ENCODE peak calls at places on chromosomes 7 and 10, in nine cellular contexts. One of them, this sample, is unnamed. For H3K4me1, the result is how much of the 10 kb centered on the place peaks cover.

GRCh38 chr7:31814187-31814586 is 127.2 kb downstream of the PPP1R17 start:
- DNase-seq in heart right ventricle: no peak
- DNase-seq in thoracic aorta: no peak
- DNase-seq in GM23338: peak
- DNase-seq in upper lobe of right lung: no peak
- DNase-seq in esophagus squamous epithelium: no peak
- DNase-seq in ascending aorta: no peak
- DNase-seq in fibroblast of lung: peak
- DNase-seq in A549: peak
- DNase-seq in this sample: no peak

GRCh38 chr7:130145424-130146106 is 59.6 kb downstream of the TMEM209 start:
- DNase-seq in heart right ventricle: no peak
- DNase-seq in thoracic aorta: no peak
- DNase-seq in GM23338: no peak
- DNase-seq in upper lobe of right lung: no peak
- DNase-seq in esophagus squamous epithelium: no peak
- DNase-seq in ascending aorta: no peak
- DNase-seq in fibroblast of lung: no peak
- DNase-seq in A549: no peak
- DNase-seq in this sample: no peak

GRCh38 chr7:12895296-12895695 is 207.9 kb downstream of the ARL4A start:
- DNase-seq in heart right ventricle: no peak
- DNase-seq in thoracic aorta: no peak
- DNase-seq in GM23338: no peak
- DNase-seq in upper lobe of right lung: no peak
- DNase-seq in esophagus squamous epithelium: no peak
- DNase-seq in ascending aorta: no peak
- DNase-seq in fibroblast of lung: no peak
- DNase-seq in A549: no peak
- DNase-seq in this sample: no peak

GRCh38 chr7:149853157-149853556 is 15.0 kb downstream of the ZNF862 start:
- DNase-seq in heart right ventricle: no peak
- DNase-seq in thoracic aorta: no peak
- DNase-seq in GM23338: no peak
- DNase-seq in upper lobe of right lung: peak
- DNase-seq in esophagus squamous epithelium: no peak
- DNase-seq in ascending aorta: no peak
- DNase-seq in fibroblast of lung: no peak
- DNase-seq in A549: no peak
- DNase-seq in this sample: no peak

GRCh38 chr10:110358869-110359629 is 54.3 kb upstream of the SMNDC1 start:
- DNase-seq in heart right ventricle: no peak
- DNase-seq in thoracic aorta: no peak
- DNase-seq in GM23338: peak
- DNase-seq in upper lobe of right lung: no peak
- DNase-seq in esophagus squamous epithelium: no peak
- DNase-seq in ascending aorta: no peak
- DNase-seq in fibroblast of lung: no peak
- DNase-seq in A549: no peak
- DNase-seq in this sample: peak

GRCh38 chr7:12770227-12770975 is 83.0 kb downstream of the ARL4A start:
- DNase-seq in heart right ventricle: peak
- DNase-seq in thoracic aorta: no peak
- DNase-seq in GM23338: peak
- DNase-seq in upper lobe of right lung: no peak
- DNase-seq in esophagus squamous epithelium: no peak
- DNase-seq in ascending aorta: no peak
- DNase-seq in fibroblast of lung: peak
- DNase-seq in A549: no peak
- DNase-seq in this sample: no peak

GRCh38 chr7:14924398-14924797 is 21.8 kb upstream of the DGKB start:
- DNase-seq in heart right ventricle: no peak
- DNase-seq in thoracic aorta: no peak
- DNase-seq in GM23338: no peak
- DNase-seq in upper lobe of right lung: no peak
- DNase-seq in esophagus squamous epithelium: no peak
- DNase-seq in ascending aorta: no peak
- DNase-seq in fibroblast of lung: peak
- DNase-seq in A549: no peak
- DNase-seq in this sample: no peak

GRCh38 chr7:107236857-107237256 is 68.1 kb downstream of the HBP1 start:
- DNase-seq in heart right ventricle: no peak
- DNase-seq in thoracic aorta: no peak
- DNase-seq in GM23338: no peak
- DNase-seq in upper lobe of right lung: no peak
- DNase-seq in esophagus squamous epithelium: no peak
- DNase-seq in ascending aorta: no peak
- DNase-seq in fibroblast of lung: no peak
- DNase-seq in A549: no peak
- DNase-seq in this sample: no peak

DNA sequence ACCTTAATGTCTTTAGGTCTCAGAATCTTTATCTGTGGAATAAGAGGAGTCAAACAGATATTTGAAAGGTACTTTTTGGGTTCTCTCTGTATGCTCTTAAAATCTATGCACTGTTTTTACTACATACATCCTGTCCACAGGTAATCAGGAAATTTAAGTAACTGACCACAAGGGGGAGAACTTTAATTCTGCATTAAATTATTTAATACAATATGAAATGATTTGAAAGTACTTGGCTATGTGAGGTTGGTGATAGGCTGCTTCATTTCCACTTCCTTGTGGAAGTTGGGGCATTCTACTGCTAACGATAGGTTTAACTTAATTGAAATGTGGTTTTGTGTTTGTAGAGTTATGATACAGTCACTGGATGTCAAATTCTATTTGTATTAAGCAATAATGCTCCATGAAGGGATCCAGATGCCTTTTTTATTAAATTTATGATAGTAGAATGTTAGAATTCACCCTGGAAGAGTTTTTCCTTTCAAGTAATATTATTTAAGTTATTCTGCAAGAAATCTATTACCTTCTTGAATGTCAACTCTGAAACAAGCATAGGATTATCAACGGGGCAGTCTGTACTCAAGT is 6.0 kb downstream of the TEX47 start:
- DNase-seq in heart right ventricle: no peak
- DNase-seq in thoracic aorta: no peak
- DNase-seq in GM23338: peak
- DNase-seq in upper lobe of right lung: no peak
- DNase-seq in esophagus squamous epithelium: no peak
- DNase-seq in ascending aorta: no peak
- DNase-seq in fibroblast of lung: peak
- DNase-seq in A549: peak
- DNase-seq in this sample: no peak
- TF ChIP-seq CTCF in heart right ventricle: peak
- TF ChIP-seq CTCF in thoracic aorta: no peak
- TF ChIP-seq CTCF in GM23338: no peak
- TF ChIP-seq CTCF in upper lobe of right lung: peak
- TF ChIP-seq CTCF in esophagus squamous epithelium: peak
- TF ChIP-seq CTCF in ascending aorta: no peak
- TF ChIP-seq CTCF in fibroblast of lung: peak
- TF ChIP-seq CTCF in A549: peak
- TF ChIP-seq CTCF in this sample: peak

DNA sequence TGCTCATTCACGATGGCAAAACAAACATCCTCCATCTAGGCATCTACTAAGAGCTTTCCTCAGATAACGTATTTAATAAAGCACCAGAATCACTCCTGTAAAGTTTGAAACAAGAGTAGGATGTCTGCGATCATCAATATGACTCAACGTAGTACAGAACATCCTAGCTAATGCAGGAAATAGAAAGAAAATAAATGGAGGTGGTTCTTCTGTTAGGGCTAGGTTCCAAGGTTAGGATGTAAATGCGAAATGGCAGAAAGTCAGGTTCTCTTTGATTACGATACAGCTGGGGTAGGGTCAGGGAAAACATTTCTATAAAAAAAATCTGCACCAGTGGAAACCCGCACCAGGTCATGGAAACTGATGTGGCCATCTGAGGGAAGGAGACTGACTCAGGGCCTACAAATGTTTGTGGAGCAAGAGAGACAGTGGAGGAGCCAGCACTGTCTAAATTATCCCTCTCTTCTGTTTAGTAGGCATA is 29.1 kb downstream of the CCDC6 start:
- DNase-seq in heart right ventricle: no peak
- DNase-seq in thoracic aorta: no peak
- DNase-seq in GM23338: no peak
- DNase-seq in upper lobe of right lung: no peak
- DNase-seq in esophagus squamous epithelium: no peak
- DNase-seq in ascending aorta: no peak
- DNase-seq in fibroblast of lung: peak
- DNase-seq in A549: no peak
- DNase-seq in this sample: no peak
- H3K4me1 ChIP-seq in heart right ventricle: under half
- H3K4me1 ChIP-seq in thoracic aorta: half or more
- H3K4me1 ChIP-seq in GM23338: half or more
- H3K4me1 ChIP-seq in upper lobe of right lung: under half
- H3K4me1 ChIP-seq in esophagus squamous epithelium: under half
- H3K4me1 ChIP-seq in ascending aorta: under half
- H3K4me1 ChIP-seq in fibroblast of lung: under half
- H3K4me1 ChIP-seq in A549: under half
- H3K4me1 ChIP-seq in this sample: under half

GRCh38 chr10:101710064-101710695 is 15.2 kb upstream of the FBXW4 start:
- DNase-seq in heart right ventricle: no peak
- DNase-seq in thoracic aorta: no peak
- DNase-seq in GM23338: peak
- DNase-seq in upper lobe of right lung: no peak
- DNase-seq in esophagus squamous epithelium: no peak
- DNase-seq in ascending aorta: no peak
- DNase-seq in fibroblast of lung: peak
- DNase-seq in A549: no peak
- DNase-seq in this sample: no peak
- TF ChIP-seq CTCF in heart right ventricle: no peak
- TF ChIP-seq CTCF in thoracic aorta: no peak
- TF ChIP-seq CTCF in GM23338: no peak
- TF ChIP-seq CTCF in upper lobe of right lung: peak
- TF ChIP-seq CTCF in esophagus squamous epithelium: no peak
- TF ChIP-seq CTCF in ascending aorta: no peak
- TF ChIP-seq CTCF in fibroblast of lung: peak
- TF ChIP-seq CTCF in A549: no peak
- TF ChIP-seq CTCF in this sample: no peak

GRCh38 chr10:124734311-124735166 is 9.6 kb downstream of the FAM53B start:
- DNase-seq in heart right ventricle: no peak
- DNase-seq in thoracic aorta: no peak
- DNase-seq in GM23338: no peak
- DNase-seq in upper lobe of right lung: peak
- DNase-seq in esophagus squamous epithelium: no peak
- DNase-seq in ascending aorta: no peak
- DNase-seq in fibroblast of lung: no peak
- DNase-seq in A549: no peak
- DNase-seq in this sample: no peak
- H3K4me1 ChIP-seq in heart right ventricle: half or more
- H3K4me1 ChIP-seq in thoracic aorta: half or more
- H3K4me1 ChIP-seq in GM23338: under half
- H3K4me1 ChIP-seq in upper lobe of right lung: half or more
- H3K4me1 ChIP-seq in esophagus squamous epithelium: half or more
- H3K4me1 ChIP-seq in ascending aorta: under half
- H3K4me1 ChIP-seq in fibroblast of lung: under half
- H3K4me1 ChIP-seq in A549: under half
- H3K4me1 ChIP-seq in this sample: half or more

GRCh38 chr10:14612873-14613569 is 161.7 kb downstream of the FAM107B start:
- DNase-seq in heart right ventricle: no peak
- DNase-seq in thoracic aorta: no peak
- DNase-seq in GM23338: no peak
- DNase-seq in upper lobe of right lung: no peak
- DNase-seq in esophagus squamous epithelium: no peak
- DNase-seq in ascending aorta: no peak
- DNase-seq in fibroblast of lung: no peak
- DNase-seq in A549: no peak
- DNase-seq in this sample: no peak

GRCh38 chr10:14611971-14612693 is 162.6 kb downstream of the FAM107B start:
- DNase-seq in heart right ventricle: no peak
- DNase-seq in thoracic aorta: no peak
- DNase-seq in GM23338: no peak
- DNase-seq in upper lobe of right lung: no peak
- DNase-seq in esophagus squamous epithelium: no peak
- DNase-seq in ascending aorta: no peak
- DNase-seq in fibroblast of lung: no peak
- DNase-seq in A549: peak
- DNase-seq in this sample: no peak

GRCh38 chr10:14616465-14616864 is 158.2 kb downstream of the FAM107B start:
- DNase-seq in heart right ventricle: no peak
- DNase-seq in thoracic aorta: no peak
- DNase-seq in GM23338: no peak
- DNase-seq in upper lobe of right lung: no peak
- DNase-seq in esophagus squamous epithelium: no peak
- DNase-seq in ascending aorta: no peak
- DNase-seq in fibroblast of lung: no peak
- DNase-seq in A549: no peak
- DNase-seq in this sample: no peak

GRCh38 chr10:14617125-14617524 is 157.6 kb downstream of the FAM107B start:
- DNase-seq in heart right ventricle: no peak
- DNase-seq in thoracic aorta: no peak
- DNase-seq in GM23338: no peak
- DNase-seq in upper lobe of right lung: no peak
- DNase-seq in esophagus squamous epithelium: no peak
- DNase-seq in ascending aorta: no peak
- DNase-seq in fibroblast of lung: no peak
- DNase-seq in A549: no peak
- DNase-seq in this sample: no peak

GRCh38 chr10:14613570-14613918 is 161.2 kb downstream of the FAM107B start:
- DNase-seq in heart right ventricle: no peak
- DNase-seq in thoracic aorta: no peak
- DNase-seq in GM23338: no peak
- DNase-seq in upper lobe of right lung: no peak
- DNase-seq in esophagus squamous epithelium: no peak
- DNase-seq in ascending aorta: no peak
- DNase-seq in fibroblast of lung: no peak
- DNase-seq in A549: no peak
- DNase-seq in this sample: no peak
- TF ChIP-seq CTCF in heart right ventricle: no peak
- TF ChIP-seq CTCF in thoracic aorta: no peak
- TF ChIP-seq CTCF in GM23338: no peak
- TF ChIP-seq CTCF in upper lobe of right lung: no peak
- TF ChIP-seq CTCF in esophagus squamous epithelium: no peak
- TF ChIP-seq CTCF in ascending aorta: no peak
- TF ChIP-seq CTCF in fibroblast of lung: no peak
- TF ChIP-seq CTCF in A549: no peak
- TF ChIP-seq CTCF in this sample: no peak

DNA sequence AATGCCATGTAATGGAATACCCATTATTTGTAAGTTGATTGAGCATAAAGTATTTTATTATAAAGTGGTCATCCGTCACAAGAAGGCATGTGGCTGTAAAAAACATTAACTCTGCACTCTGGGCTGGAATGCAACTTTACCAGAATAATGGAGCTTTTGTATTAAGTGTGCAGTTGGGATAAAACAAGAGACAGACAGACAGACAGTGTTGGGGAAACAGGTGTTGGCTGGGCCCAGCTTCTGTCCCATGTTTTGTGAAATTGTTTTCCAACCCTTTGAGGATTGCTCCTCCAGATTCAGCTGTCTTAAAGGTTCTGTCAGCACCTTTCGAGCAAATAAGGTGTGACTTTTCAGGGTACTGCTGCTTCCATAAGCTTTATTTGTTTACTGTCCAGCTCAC is 67.9 kb upstream of the NFKB2 start:
- DNase-seq in heart right ventricle: no peak
- DNase-seq in thoracic aorta: no peak
- DNase-seq in GM23338: no peak
- DNase-seq in upper lobe of right lung: no peak
- DNase-seq in esophagus squamous epithelium: no peak
- DNase-seq in ascending aorta: no peak
- DNase-seq in fibroblast of lung: no peak
- DNase-seq in A549: no peak
- DNase-seq in this sample: no peak
- H3K4me1 ChIP-seq in heart right ventricle: under half
- H3K4me1 ChIP-seq in thoracic aorta: under half
- H3K4me1 ChIP-seq in GM23338: under half
- H3K4me1 ChIP-seq in upper lobe of right lung: under half
- H3K4me1 ChIP-seq in esophagus squamous epithelium: under half
- H3K4me1 ChIP-seq in ascending aorta: under half
- H3K4me1 ChIP-seq in fibroblast of lung: under half
- H3K4me1 ChIP-seq in A549: under half
- H3K4me1 ChIP-seq in this sample: under half

GRCh38 chr7:71739520-71740195 is 607.7 kb downstream of the GALNT17 start:
- DNase-seq in heart right ventricle: no peak
- DNase-seq in thoracic aorta: no peak
- DNase-seq in GM23338: peak
- DNase-seq in upper lobe of right lung: no peak
- DNase-seq in esophagus squamous epithelium: no peak
- DNase-seq in ascending aorta: no peak
- DNase-seq in fibroblast of lung: no peak
- DNase-seq in A549: no peak
- DNase-seq in this sample: no peak
- TF ChIP-seq CTCF in heart right ventricle: no peak
- TF ChIP-seq CTCF in thoracic aorta: no peak
- TF ChIP-seq CTCF in GM23338: peak
- TF ChIP-seq CTCF in upper lobe of right lung: no peak
- TF ChIP-seq CTCF in esophagus squamous epithelium: no peak
- TF ChIP-seq CTCF in ascending aorta: no peak
- TF ChIP-seq CTCF in fibroblast of lung: no peak
- TF ChIP-seq CTCF in A549: no peak
- TF ChIP-seq CTCF in this sample: no peak

This sample was measured in keratinocyte.